ENCODE peak calls at places on chromosomes 4 and X, in seven cellular contexts. C, X, G, O, Y, Z and U are unnamed samples.

GRCh38 chrX:56219702-56220101 is 12.5 kb upstream of the KLF8 start:
- DNase-seq in C (no peak), X (no peak), G (no peak), O (no peak), Y (no peak), Z (no peak), U (no peak)

GRCh38 chrX:17525266-17525665 is 150.3 kb downstream of the NHS start:
- DNase-seq in C (no peak), X (no peak), G (no peak), O (no peak), Y (no peak), Z (no peak), U (no peak)

GRCh38 chrX:104392350-104392749 is 137.6 kb upstream of the ESX1 start:
- DNase-seq in C (no peak), X (no peak), G (no peak), O (peak), Y (no peak), Z (no peak), U (no peak)

GRCh38 chrX:53223955-53224859 is 800 bp downstream of the KDM5C start:
- DNase-seq in C (peak), X (peak), G (no peak), O (peak), Y (peak), Z (no peak), U (peak)

GRCh38 chr4:187433141-187433540 is 562.4 kb upstream of the ZFP42 start:
- DNase-seq in C (no peak), X (no peak), G (no peak), O (peak), Y (no peak), Z (no peak), U (no peak)

GRCh38 chr4:133148690-133149363 is at the start of gene PCDH10:
- DNase-seq in C (peak), X (no peak), G (peak), O (peak), Y (no peak), Z (peak), U (peak)

GRCh38 chr4:6917445-6918241 is 8.0 kb downstream of the TBC1D14 start:
- DNase-seq in C (no peak), X (no peak), G (peak), O (no peak), Y (no peak), Z (no peak), U (no peak)

GRCh38 chrX:50996930-50997329 is 86.4 kb downstream of the BMP15 start:
- DNase-seq in C (no peak), X (no peak), G (no peak), O (no peak), Y (no peak), Z (no peak), U (no peak)

GRCh38 chr4:5711479-5712184 is 631 bp downstream of the EVC start:
- DNase-seq in C (peak), X (no peak), G (peak), O (peak), Y (no peak), Z (no peak), U (peak)

GRCh38 chr4:6179362-6179761 is 21.0 kb downstream of the JAKMIP1 start:
- DNase-seq in C (no peak), X (no peak), G (no peak), O (no peak), Y (no peak), Z (no peak), U (no peak)

GRCh38 chr4:101961144-101961543 is 170.6 kb downstream of the BANK1 start:
- DNase-seq in C (no peak), X (no peak), G (no peak), O (no peak), Y (no peak), Z (no peak), U (no peak)

GRCh38 chr4:169147217-169147616 is 123.5 kb downstream of the SH3RF1 start:
- DNase-seq in C (peak), X (no peak), G (no peak), O (peak), Y (no peak), Z (no peak), U (no peak)

GRCh38 chr4:24104173-24104572 is 214.3 kb upstream of the PPARGC1A start:
- DNase-seq in C (peak), X (no peak), G (no peak), O (no peak), Y (no peak), Z (no peak), U (no peak)

GRCh38 chr4:100517864-100518341 is at the start of gene EMCN:
- DNase-seq in C (no peak), X (no peak), G (no peak), O (no peak), Y (no peak), Z (no peak), U (no peak)

GRCh38 chr4:140150636-140150885 is 3.4 kb downstream of the MAML3 start:
- DNase-seq in C (no peak), X (no peak), G (no peak), O (peak), Y (no peak), Z (peak), U (no peak)

GRCh38 chr4:92433272-92433758 is 129.5 kb downstream of the GRID2 start:
- DNase-seq in C (peak), X (no peak), G (no peak), O (no peak), Y (no peak), Z (no peak), U (no peak)

GRCh38 chr4:22417408-22417807 is 98.5 kb downstream of the ADGRA3 start:
- DNase-seq in C (no peak), X (no peak), G (no peak), O (no peak), Y (no peak), Z (no peak), U (no peak)

GRCh38 chr4:104022871-104023270 is 303.1 kb upstream of the TACR3 start:
- DNase-seq in C (no peak), X (no peak), G (no peak), O (no peak), Y (no peak), Z (no peak), U (no peak)

GRCh38 chr4:8182858-8183725 is 16.0 kb upstream of the SH3TC1 start:
- DNase-seq in C (no peak), X (no peak), G (no peak), O (peak), Y (no peak), Z (no peak), U (no peak)

GRCh38 chr4:27088491-27088890 is 227.8 kb downstream of the STIM2 start:
- DNase-seq in C (peak), X (no peak), G (no peak), O (no peak), Y (no peak), Z (no peak), U (no peak)

GRCh38 chr4:124061413-124061812 is 651.1 kb downstream of the ANKRD50 start:
- DNase-seq in C (no peak), X (no peak), G (no peak), O (peak), Y (no peak), Z (no peak), U (no peak)

GRCh38 chrX:148698221-148698620 is 197.8 kb downstream of the AFF2 start:
- DNase-seq in C (no peak), X (no peak), G (no peak), O (no peak), Y (no peak), Z (no peak), U (no peak)

GRCh38 chrX:11464836-11465458 is 171.7 kb downstream of the AMELX start:
- DNase-seq in C (no peak), X (no peak), G (no peak), O (no peak), Y (no peak), Z (no peak), U (no peak)

GRCh38 chrX:14027511-14028019 is 2.1 kb downstream of the GEMIN8 start:
- DNase-seq in C (no peak), X (no peak), G (peak), O (peak), Y (no peak), Z (no peak), U (no peak)

GRCh38 chr4:125085-125820 is 952 bp downstream of the ZNF718 start:
- DNase-seq in C (peak), X (peak), G (peak), O (peak), Y (peak), Z (no peak), U (no peak)

GRCh38 chr4:186104895-186105720 is 604 bp downstream of the FAM149A start:
- DNase-seq in C (peak), X (no peak), G (peak), O (no peak), Y (no peak), Z (no peak), U (no peak)

GRCh38 chr4:54998991-54999390 is 126.4 kb downstream of the KDR start:
- DNase-seq in C (no peak), X (no peak), G (no peak), O (no peak), Y (no peak), Z (no peak), U (no peak)

GRCh38 chrX:138858946-138859345 is 147.4 kb upstream of the FGF13 start:
- DNase-seq in C (no peak), X (no peak), G (no peak), O (no peak), Y (no peak), Z (no peak), U (no peak)